ENCODE peak calls at places on chromosomes 1 and 21, in ten cellular contexts. Y is NCI-H1105 treated with DMSO at 0.1 percent for 48 hours; N is stimulated activated CD4-positive, alpha-beta T cell treated with anti-CD3 and anti-CD28 coated beads, Interleukin-2, amount 100 ng/mL, for 24 hours; P is germinal center; Z is nucleus accumbens; O is fibroblast of villous mesenchyme; F is stimulated activated CD8-positive, alpha-beta memory T cell treated with anti-CD3 and anti-CD28 coated beads, Interleukin-15, amount 100 ng/mL, for 4 hours; Q is CD8-positive, alpha-beta T cell; E is RPMI7951; G is effector CD4-positive, alpha-beta T cell. R is an unnamed sample.

GRCh38 chr1:230220478-230220877 is 153.4 kb downstream of the GALNT2 start:
- DNase-seq in Y (no peak), N (no peak), P (no peak), Z (no peak), O (no peak), F (no peak), Q (no peak), E (no peak), G (no peak), R (no peak)

GRCh38 chr1:67803380-67804279 is 29.6 kb downstream of the GNG12 start:
- DNase-seq in Y (peak), N (no peak), P (no peak), Z (no peak), O (peak), F (no peak), Q (no peak), E (no peak), G (no peak), R (no peak)

GRCh38 chr1:52659356-52659755 is 26.4 kb downstream of the SHISAL2A start:
- DNase-seq in Y (no peak), N (peak), P (no peak), Z (no peak), O (no peak), F (no peak), Q (no peak), E (no peak), G (no peak), R (no peak)

GRCh38 chr1:209675567-209676154 is 449 bp downstream of the G0S2 start:
- DNase-seq in Y (no peak), N (no peak), P (no peak), Z (no peak), O (no peak), F (no peak), Q (no peak), E (peak), G (no peak), R (peak)

GRCh38 chr1:33836911-33837310 is 27.0 kb upstream of the HMGB4 start:
- DNase-seq in Y (no peak), N (no peak), P (no peak), Z (no peak), O (no peak), F (no peak), Q (no peak), E (peak), G (no peak), R (no peak)

GRCh38 chr1:233599542-233600073 is 14.3 kb upstream of the KCNK1 start:
- DNase-seq in Y (no peak), N (no peak), P (no peak), Z (no peak), O (no peak), F (no peak), Q (no peak), E (no peak), G (no peak), R (no peak)

GRCh38 chr1:32791881-32792280 is 25.3 kb downstream of the YARS1 start:
- DNase-seq in Y (no peak), N (no peak), P (no peak), Z (no peak), O (no peak), F (no peak), Q (no peak), E (peak), G (no peak), R (no peak)

GRCh38 chr1:180580237-180580636 is 21.5 kb downstream of the OVAAL start:
- DNase-seq in Y (peak), N (no peak), P (no peak), Z (no peak), O (peak), F (no peak), Q (no peak), E (no peak), G (no peak), R (no peak)

GRCh38 chr1:150257624-150258274 is at the start of gene CA14:
- DNase-seq in Y (no peak), N (no peak), P (no peak), Z (peak), O (peak), F (no peak), Q (no peak), E (no peak), G (no peak), R (no peak)

GRCh38 chr21:20971296-20971921 is 26.8 kb upstream of the NCAM2 start:
- DNase-seq in Y (peak), N (no peak), P (no peak), Z (peak), O (peak), F (no peak), Q (no peak), E (peak), G (no peak), R (peak)